ENCODE peak calls at places on chromosomes 5 and 9, in ten cellular contexts. Y is heart left ventricle, C is colonic mucosa, X is IMR-90, U is A549, F is PC-9, K is GM23338, L is body of pancreas, I is HepG2, N is kidney. T is an unnamed sample.

GRCh38 chr5:53151713-53152458 is 42.3 kb upstream of the MOCS2 start:
- DNase-seq in Y (no peak), L (peak; percentile 30), U (peak; percentile 4), N (no peak), I (no peak), C (no peak), K (no peak), X (peak; percentile 93), F (no peak), T (peak; percentile 8)

GRCh38 chr9:83197611-83198010 is 134.7 kb upstream of the RASEF start:
- DNase-seq in K (no peak), Y (no peak), U (no peak), F (no peak), L (no peak), N (no peak), C (no peak), I (no peak), X (no peak), T (no peak)

GRCh38 chr5:128631771-128632170 is 93.7 kb upstream of the FBN2 start:
- DNase-seq in N (no peak), C (no peak), U (no peak), X (no peak), F (no peak), K (no peak), L (no peak), I (no peak), Y (no peak), T (no peak)

GRCh38 chr9:1285526-1285925 is 235.4 kb downstream of the DMRT2 start:
- DNase-seq in I (no peak), Y (no peak), U (no peak), K (no peak), L (no peak), X (no peak), F (no peak), C (no peak), N (no peak), T (no peak)

GRCh38 chr9:23683476-23684095 is 142.5 kb downstream of the ELAVL2 start:
- DNase-seq in K (peak; percentile 68), N (no peak), I (no peak), C (no peak), Y (no peak), X (no peak), F (no peak), U (no peak), L (no peak), T (no peak)

GRCh38 chr5:164235176-164235914 is 729.9 kb downstream of the MAT2B start:
- DNase-seq in N (no peak), L (no peak), C (no peak), K (no peak), Y (no peak), F (no peak), X (peak; percentile 79), U (no peak), I (no peak), T (no peak)

GRCh38 chr9:101408374-101409078 is 9.9 kb downstream of the ZNF189 start:
- DNase-seq in L (no peak), X (no peak), F (no peak), K (no peak), U (peak; percentile 27), Y (no peak), I (no peak), C (no peak), N (no peak), T (no peak)

GRCh38 chr9:116157436-116158138 is 4.0 kb downstream of the PAPPA start:
- DNase-seq in N (no peak), U (peak; percentile 63), X (peak; percentile 60), I (no peak), L (no peak), K (peak; percentile 59), C (no peak), F (no peak), Y (no peak), T (no peak)

GRCh38 chr5:138635268-138635667 is 60.1 kb upstream of the HSPA9 start:
- DNase-seq in Y (no peak), X (peak; percentile 29), F (no peak), L (peak; percentile 26), N (no peak), U (no peak), I (no peak), K (no peak), C (peak; percentile 37), T (no peak)

GRCh38 chr9:124000161-124000783 is 11.3 kb upstream of the LHX2 start:
- DNase-seq in N (peak; percentile 51), Y (no peak), L (no peak), U (no peak), X (no peak), F (no peak), I (no peak), C (no peak), K (peak; percentile 24), T (no peak)

GRCh38 chr5:35136386-35136785 is 88.6 kb upstream of the AGXT2 start:
- DNase-seq in U (peak; percentile 46), Y (no peak), C (no peak), F (no peak), L (no peak), K (no peak), N (no peak), X (peak; percentile 95), I (no peak), T (no peak)

GRCh38 chr5:39547548-39548154 is 122.9 kb upstream of the DAB2 start:
- DNase-seq in K (peak; percentile 74), X (peak; percentile 68), Y (no peak), I (peak; percentile 41), N (no peak), F (peak; percentile 50), U (peak; percentile 56), C (peak; percentile 71), L (peak; percentile 58), T (no peak)

GRCh38 chr9:36034234-36034633 is 2.5 kb upstream of the RECK start:
- DNase-seq in I (peak; percentile 40), N (no peak), U (no peak), X (no peak), K (no peak), L (no peak), C (no peak), Y (no peak), F (no peak), T (no peak)
- H3K4me1 ChIP-seq in I (peaks cover 43% of the 10 kb centered on the region), N (peaks cover 3% of the 10 kb centered on the region), U (peaks cover 21% of the 10 kb centered on the region), X (peaks cover 17% of the 10 kb centered on the region), K (peaks cover 17% of the 10 kb centered on the region), L (peaks cover 14% of the 10 kb centered on the region), C (no peaks in the 10 kb centered on the region), Y (peaks cover 9% of the 10 kb centered on the region), F (peaks cover 13% of the 10 kb centered on the region), T (peaks cover 35% of the 10 kb centered on the region)

DNA sequence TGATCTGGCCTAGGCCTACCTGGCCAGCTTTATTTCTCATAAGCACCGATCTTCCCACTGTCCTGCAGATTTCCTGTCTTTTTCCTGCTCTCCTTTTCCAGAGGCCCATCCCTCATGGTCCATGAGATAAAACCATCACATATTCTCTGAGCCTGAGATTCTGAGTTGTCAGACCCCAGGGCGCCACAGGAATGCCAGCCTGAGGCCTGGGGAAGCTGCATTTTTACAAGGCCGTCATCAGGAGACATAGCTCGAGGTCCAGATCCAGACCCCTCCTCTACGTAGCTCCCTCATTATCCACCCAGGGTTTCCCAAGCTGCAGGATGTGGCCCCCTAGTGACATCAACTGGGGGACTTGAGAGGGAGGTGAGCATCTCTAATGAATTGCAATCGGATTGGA is 204.3 kb downstream of the ATPSCKMT start:
- DNase-seq in N (no peak), Y (no peak), X (no peak), I (no peak), C (no peak), U (no peak), L (no peak), F (no peak), K (no peak), T (no peak)
- H3K27ac ChIP-seq in N (no peak overlapping the region), Y (no peak overlapping the region), X (no peak overlapping the region), I (no peak overlapping the region), C (no peak overlapping the region), U (no peak overlapping the region), L (no peak overlapping the region), F (no peak overlapping the region), K (no peak overlapping the region), T (no peak overlapping the region)

DNA sequence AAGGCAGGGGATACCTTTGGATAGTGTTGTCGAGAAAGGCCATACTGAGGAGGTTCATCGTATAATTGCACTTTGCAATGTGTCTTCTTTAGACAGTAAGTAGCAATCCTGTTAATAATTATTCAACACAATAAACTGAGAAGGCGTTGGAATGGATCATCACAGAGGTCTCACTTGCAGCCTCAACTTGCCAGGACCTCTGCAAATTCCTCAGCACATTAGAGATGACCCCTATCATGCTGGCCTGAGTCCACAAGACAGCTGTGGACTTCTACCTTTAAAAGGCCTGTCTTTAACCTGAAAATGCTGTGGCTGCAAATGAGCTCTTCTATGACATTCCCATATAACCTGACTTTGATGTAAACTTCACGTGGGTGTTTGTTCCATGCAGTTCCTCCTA is 14.1 kb downstream of the SH3TC2 start:
- DNase-seq in L (no peak), K (no peak), F (no peak), X (no peak), Y (no peak), U (no peak), I (no peak), C (no peak), N (no peak), T (no peak)
- H3K4me1 ChIP-seq in L (no peaks in the 10 kb centered on the region), K (no peaks in the 10 kb centered on the region), F (peaks cover 6% of the 10 kb centered on the region), X (peaks cover 5% of the 10 kb centered on the region), Y (peaks cover 5% of the 10 kb centered on the region), U (no peaks in the 10 kb centered on the region), I (peaks cover 21% of the 10 kb centered on the region), C (no peaks in the 10 kb centered on the region), N (no peaks in the 10 kb centered on the region), T (no peaks in the 10 kb centered on the region)

GRCh38 chr5:151683936-151684586 is 2.7 kb downstream of the SPARC start:
- DNase-seq in K (no peak), N (no peak), U (no peak), L (no peak), X (no peak), Y (no peak), C (no peak), F (no peak), I (no peak), T (no peak)
- H3K27ac ChIP-seq in K (peak overlapping the region; percentile 26), N (peak overlapping the region; percentile 33), U (peak overlapping the region; percentile 86), L (no peak overlapping the region), X (peak overlapping the region; percentile 25), Y (peak overlapping the region; percentile 83), C (peak overlapping the region; percentile 60), F (no peak overlapping the region), I (no peak overlapping the region), T (peak overlapping the region; percentile 95)

GRCh38 chr9:113186241-113186755 is 34.8 kb downstream of the FKBP15 start:
- DNase-seq in F (no peak), C (no peak), I (no peak), Y (no peak), U (no peak), K (no peak), N (no peak), L (no peak), X (no peak), T (no peak)

GRCh38 chr9:113184089-113184488 is 33.3 kb downstream of the SLC31A2 start:
- DNase-seq in U (no peak), X (no peak), Y (no peak), C (no peak), L (no peak), K (no peak), N (no peak), F (no peak), I (no peak), T (no peak)

GRCh38 chr9:113185271-113185670 is 34.5 kb downstream of the SLC31A2 start:
- DNase-seq in K (no peak), C (no peak), F (no peak), X (no peak), U (no peak), Y (no peak), L (no peak), N (no peak), I (no peak), T (no peak)

GRCh38 chr9:113181165-113181564 is 30.4 kb downstream of the SLC31A2 start:
- DNase-seq in U (no peak), L (no peak), F (no peak), X (no peak), N (no peak), Y (no peak), C (no peak), I (no peak), K (no peak), T (no peak)

GRCh38 chr9:113184509-113184908 is 33.7 kb downstream of the SLC31A2 start:
- DNase-seq in X (peak; percentile 49), U (no peak), I (no peak), K (no peak), N (no peak), F (no peak), C (no peak), Y (no peak), L (no peak), T (no peak)
- H3K4me1 ChIP-seq in X (peaks cover 6% of the 10 kb centered on the region), U (peaks cover 7% of the 10 kb centered on the region), I (no peaks in the 10 kb centered on the region), K (no peaks in the 10 kb centered on the region), N (no peaks in the 10 kb centered on the region), F (peaks cover 16% of the 10 kb centered on the region), C (no peaks in the 10 kb centered on the region), Y (no peaks in the 10 kb centered on the region), L (no peaks in the 10 kb centered on the region), T (no peaks in the 10 kb centered on the region)

T was measured in thoracic aorta.